ENCODE peak calls at places on chromosomes 1 and 21, in ten cellular contexts. V is WTC11; G is IMR-90; F is progenitor cell of endocrine pancreas; P is heart left ventricle; K is psoas muscle; H is stomach; I is activated CD8-positive, alpha-beta T cell treated with anti-CD3 and anti-CD28 coated beads for 36 hours; T is endothelial cell; C is adrenal gland. E is an unnamed sample.
A peak's percentile ranks its signal among the peaks of the same experiment; 100 is the strongest.

GRCh38 chr1:177948336-177948972 is 21.4 kb downstream of the SEC16B start:
- DNase-seq in V (peak; percentile 58), I (peak; percentile 23), F (peak; percentile 39), H (peak; percentile 66), C (peak; percentile 63), P (no peak), K (peak; percentile 34), T (peak; percentile 64), G (peak; percentile 65), E (peak; percentile 71)

GRCh38 chr1:55071477-55071876 is 32.1 kb downstream of the PCSK9 start:
- DNase-seq in G (peak; percentile 70), K (no peak), H (no peak), V (peak; percentile 67), T (peak; percentile 57), I (peak; percentile 19), C (no peak), F (no peak), P (no peak), E (no peak)

GRCh38 chr1:29655945-29656866 is 419.9 kb downstream of the PTPRU start:
- DNase-seq in H (no peak), G (peak; percentile 16), C (no peak), F (peak; percentile 60), V (peak; percentile 64), I (peak; percentile 9), K (no peak), T (peak; percentile 20), P (no peak), E (no peak)

GRCh38 chr1:173862769-173863223 is 5.0 kb downstream of the GAS5 start:
- DNase-seq in G (no peak), I (peak; percentile 39), C (no peak), K (no peak), F (no peak), H (no peak), V (no peak), T (no peak), P (no peak), E (no peak)

GRCh38 chr1:110144366-110144765 is 5.9 kb upstream of the SLC6A17 start:
- DNase-seq in P (no peak), H (no peak), K (no peak), I (no peak), F (no peak), C (no peak), G (no peak), T (no peak), V (no peak), E (no peak)

GRCh38 chr21:37971390-37971789 is 55.1 kb upstream of the KCNJ6 start:
- DNase-seq in T (no peak), G (no peak), C (no peak), I (no peak), F (no peak), H (no peak), P (no peak), K (no peak), V (no peak), E (no peak)

GRCh38 chr1:229229137-229229720 is 41.7 kb upstream of the RAB4A start:
- DNase-seq in C (no peak), P (no peak), T (peak; percentile 21), G (no peak), K (no peak), I (no peak), V (no peak), H (no peak), F (no peak), E (no peak)

GRCh38 chr21:42763578-42764442 is 110.4 kb downstream of the PDE9A start:
- DNase-seq in H (no peak), T (no peak), G (no peak), K (no peak), I (no peak), C (no peak), P (peak; percentile 60), F (no peak), V (no peak), E (no peak)

GRCh38 chr1:174191255-174191906 is 32.1 kb downstream of the RABGAP1L start:
- DNase-seq in F (no peak), G (peak; percentile 56), T (no peak), H (no peak), K (no peak), V (no peak), P (no peak), C (no peak), I (no peak), E (no peak)

GRCh38 chr1:243407284-243408018 is 151.6 kb downstream of the SDCCAG8 start:
- DNase-seq in P (no peak), V (no peak), K (no peak), C (no peak), F (no peak), H (no peak), G (peak; percentile 64), T (no peak), I (no peak), E (no peak)

GRCh38 chr1:50968884-50969610 is 998 bp upstream of the CDKN2C start:
- DNase-seq in K (peak; percentile 50), H (peak; percentile 56), I (peak; percentile 58), G (no peak), T (peak; percentile 30), V (peak; percentile 44), C (peak; percentile 48), P (peak; percentile 83), F (peak; percentile 17), E (peak; percentile 49)

GRCh38 chr1:111878096-111878495 is 111.4 kb downstream of the KCND3 start:
- DNase-seq in K (no peak), F (no peak), G (no peak), T (no peak), P (no peak), H (no peak), I (no peak), V (no peak), C (no peak), E (no peak)

GRCh38 chr1:231774719-231775322 is 148.2 kb downstream of the DISC1 start:
- DNase-seq in F (no peak), C (no peak), V (no peak), H (no peak), T (no peak), P (no peak), I (no peak), K (no peak), G (no peak), E (no peak)

GRCh38 chr1:59831529-59831928 is 16.8 kb downstream of the HOOK1 start:
- DNase-seq in T (no peak), H (no peak), I (no peak), C (no peak), P (no peak), G (no peak), K (no peak), F (no peak), V (no peak), E (no peak)

GRCh38 chr1:154955718-154956513 is at the start of gene PBXIP1:
- DNase-seq in H (peak; percentile 83), V (peak; percentile 85), G (peak; percentile 87), P (peak; percentile 68), T (peak; percentile 81), F (peak; percentile 79), I (peak; percentile 86), C (peak; percentile 86), K (peak; percentile 54), E (peak; percentile 58)
- TF ChIP-seq CTCF in H (no peak), V (no peak), G (peak; percentile 48), P (peak; percentile 35), T (no peak), F (peak; percentile 41), I (peak; percentile 26), C (peak; percentile 10), K (no peak), E (no peak)

DNA sequence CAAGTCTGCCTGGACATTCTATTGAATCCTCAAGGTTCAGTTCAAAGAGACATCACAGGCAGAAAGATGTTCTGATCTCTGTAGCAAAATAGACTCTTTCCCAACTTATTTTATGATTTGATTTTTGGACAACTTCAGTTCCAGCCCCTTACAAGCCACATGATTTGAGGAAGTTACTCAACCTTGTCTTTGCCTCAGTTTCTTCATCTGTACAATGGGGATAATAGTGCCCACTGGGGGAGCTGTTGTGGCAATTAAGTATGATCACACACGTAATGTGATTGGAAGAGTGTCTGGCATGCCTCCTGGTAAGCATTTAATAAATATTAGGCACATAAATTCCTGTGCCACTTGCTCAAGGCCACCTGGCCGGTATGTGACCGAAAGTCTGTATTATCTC is 130.6 kb downstream of the DAB1 start:
- DNase-seq in I (no peak), H (no peak), P (no peak), K (no peak), C (no peak), V (no peak), G (no peak), F (no peak), T (no peak), E (no peak)
- TF ChIP-seq CTCF in I (no peak), H (no peak), P (no peak), K (no peak), C (no peak), V (no peak), G (no peak), F (no peak), T (no peak), E (no peak)

GRCh38 chr21:25563399-25564116 is 43.7 kb downstream of the MRPL39 start:
- DNase-seq in T (no peak), H (no peak), C (no peak), K (no peak), V (no peak), I (peak; percentile 81), P (no peak), G (no peak), F (no peak), E (no peak)

GRCh38 chr21:25564349-25564948 is 42.8 kb downstream of the MRPL39 start:
- DNase-seq in C (no peak), G (no peak), P (no peak), V (no peak), H (no peak), F (no peak), I (no peak), K (no peak), T (no peak), E (no peak)

GRCh38 chr21:25562660-25563059 is 44.6 kb downstream of the MRPL39 start:
- DNase-seq in C (no peak), V (no peak), K (no peak), T (no peak), F (no peak), I (no peak), G (no peak), H (no peak), P (no peak), E (no peak)

GRCh38 chr21:25560151-25560783 is 47.0 kb downstream of the MRPL39 start:
- DNase-seq in K (no peak), G (no peak), C (no peak), T (no peak), H (no peak), I (peak; percentile 26), F (no peak), V (no peak), P (no peak), E (no peak)

GRCh38 chr21:25561668-25562641 is 45.3 kb downstream of the MRPL39 start:
- DNase-seq in T (peak; percentile 60), I (peak; percentile 90), H (peak; percentile 45), C (peak; percentile 44), V (peak; percentile 74), K (peak; percentile 48), P (peak; percentile 72), G (peak; percentile 82), F (peak; percentile 31), E (peak; percentile 58)
- TF ChIP-seq CTCF in T (no peak), I (no peak), H (no peak), C (peak; percentile 16), V (no peak), K (peak; percentile 5), P (peak; percentile 26), G (peak; percentile 37), F (peak; percentile 40), E (no peak)

DNA sequence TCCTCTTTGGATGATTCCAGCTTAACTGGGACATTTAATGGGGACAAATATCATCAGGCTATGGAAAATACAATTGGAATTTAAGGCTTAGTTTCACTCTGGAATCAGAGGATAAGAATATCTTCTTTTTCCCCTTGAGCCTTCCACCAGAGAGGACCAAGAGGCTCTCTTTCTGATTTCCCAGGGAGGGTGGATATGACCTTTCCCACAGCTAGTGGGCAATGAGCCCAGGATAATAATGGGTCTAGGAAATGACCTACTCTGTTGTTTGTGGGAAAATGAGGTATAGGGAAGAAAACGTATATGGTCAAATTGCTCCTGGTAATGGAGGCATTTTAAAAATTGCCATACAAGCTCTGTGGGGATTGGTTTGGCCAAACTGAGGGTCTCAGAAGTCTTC is 1.9 kb downstream of the OR6Y1 start:
- DNase-seq in G (no peak), P (no peak), V (no peak), T (no peak), K (no peak), I (no peak), F (no peak), C (no peak), H (no peak), E (no peak)
- TF ChIP-seq CTCF in G (no peak), P (no peak), V (no peak), T (no peak), K (no peak), I (no peak), F (no peak), C (no peak), H (no peak), E (no peak)